ENCODE peak calls at places on chromosomes 5 and 9, in seven cellular contexts. R is psoas muscle, F is lung, P is heart left ventricle, N is uterus, L is right atrium auricular region, W is right cardiac atrium. D is an unnamed sample.

GRCh38 chr9:70080481-70081119 is 37.0 kb downstream of the MAMDC2 start:
- DNase-seq in R (no peak), F (no peak), P (no peak), N (no peak), L (peak; percentile 81), W (peak; percentile 74), D (peak; percentile 23)

GRCh38 chr9:35954942-35955546 is 2.9 kb downstream of the OR2S2 start:
- DNase-seq in R (no peak), F (peak; percentile 65), P (no peak), N (peak; percentile 65), L (no peak), W (peak; percentile 47), D (peak; percentile 42)

GRCh38 chr5:144187699-144188294 is 17.1 kb downstream of the KCTD16 start:
- DNase-seq in R (peak; percentile 52), F (peak; percentile 63), P (peak; percentile 62), N (peak; percentile 22), L (no peak), W (peak; percentile 73), D (no peak)

GRCh38 chr5:136020383-136021015 is 8.3 kb upstream of the TGFBI start:
- DNase-seq in R (no peak), F (no peak), P (no peak), N (peak; percentile 73), L (no peak), W (no peak), D (no peak)

GRCh38 chr5:60852940-60853339 is 8.9 kb upstream of the ELOVL7 start:
- DNase-seq in R (no peak), F (no peak), P (no peak), N (no peak), L (no peak), W (no peak), D (no peak)

GRCh38 chr5:159442210-159442850 is 112.0 kb upstream of the IL12B start:
- DNase-seq in R (no peak), F (no peak), P (no peak), N (no peak), L (no peak), W (peak; percentile 69), D (no peak)

GRCh38 chr5:142587354-142587965 is 98.4 kb downstream of the FGF1 start:
- DNase-seq in R (no peak), F (no peak), P (no peak), N (no peak), L (no peak), W (no peak), D (no peak)

GRCh38 chr9:87109182-87109581 is 161.9 kb upstream of the GAS1 start:
- DNase-seq in R (no peak), F (no peak), P (no peak), N (no peak), L (no peak), W (no peak), D (no peak)

GRCh38 chr5:175749591-175749990 is 91.7 kb downstream of the HRH2 start:
- DNase-seq in R (no peak), F (no peak), P (no peak), N (no peak), L (no peak), W (no peak), D (no peak)

GRCh38 chr9:129235931-129236331 is 57.9 kb upstream of the IER5L start:
- DNase-seq in R (peak; percentile 32), F (no peak), P (peak; percentile 44), N (no peak), L (no peak), W (no peak), D (no peak)

GRCh38 chr5:17037751-17038150 is 101.7 kb upstream of the MYO10 start:
- DNase-seq in R (no peak), F (no peak), P (no peak), N (no peak), L (no peak), W (no peak), D (no peak)

GRCh38 chr5:156505101-156505500 is 178.1 kb downstream of the SGCD start:
- DNase-seq in R (no peak), F (no peak), P (no peak), N (no peak), L (no peak), W (no peak), D (no peak)

GRCh38 chr9:93636172-93636661 is 59.8 kb downstream of the PHF2 start:
- DNase-seq in R (no peak), F (no peak), P (peak; percentile 26), N (no peak), L (no peak), W (peak; percentile 47), D (no peak)

GRCh38 chr5:87765009-87765408 is 352.3 kb upstream of the CCNH start:
- DNase-seq in R (no peak), F (no peak), P (peak; percentile 30), N (no peak), L (no peak), W (no peak), D (no peak)

GRCh38 chr5:126450388-126450787 is 27.2 kb downstream of the GRAMD2B start:
- DNase-seq in R (no peak), F (no peak), P (no peak), N (no peak), L (no peak), W (no peak), D (no peak)

GRCh38 chr5:140883927-140884697 is 2.2 kb downstream of the PCDHA13 start:
- DNase-seq in R (no peak), F (no peak), P (peak; percentile 51), N (no peak), L (no peak), W (peak; percentile 24), D (no peak)

GRCh38 chr5:45512521-45512920 is 183.7 kb downstream of the HCN1 start:
- DNase-seq in R (no peak), F (no peak), P (no peak), N (no peak), L (no peak), W (no peak), D (no peak)

GRCh38 chr9:89807682-89808075 is 202.9 kb downstream of the GADD45G start:
- DNase-seq in R (no peak), F (no peak), P (no peak), N (peak; percentile 2), L (peak; percentile 38), W (no peak), D (no peak)

GRCh38 chr5:17219006-17219422 is 1.6 kb downstream of the BASP1 start:
- DNase-seq in R (no peak), F (no peak), P (no peak), N (peak; percentile 19), L (no peak), W (peak; percentile 49), D (no peak)

GRCh38 chr9:24333629-24334028 is 212.1 kb downstream of the IZUMO3 start:
- DNase-seq in R (no peak), F (no peak), P (no peak), N (no peak), L (no peak), W (no peak), D (no peak)

DNA sequence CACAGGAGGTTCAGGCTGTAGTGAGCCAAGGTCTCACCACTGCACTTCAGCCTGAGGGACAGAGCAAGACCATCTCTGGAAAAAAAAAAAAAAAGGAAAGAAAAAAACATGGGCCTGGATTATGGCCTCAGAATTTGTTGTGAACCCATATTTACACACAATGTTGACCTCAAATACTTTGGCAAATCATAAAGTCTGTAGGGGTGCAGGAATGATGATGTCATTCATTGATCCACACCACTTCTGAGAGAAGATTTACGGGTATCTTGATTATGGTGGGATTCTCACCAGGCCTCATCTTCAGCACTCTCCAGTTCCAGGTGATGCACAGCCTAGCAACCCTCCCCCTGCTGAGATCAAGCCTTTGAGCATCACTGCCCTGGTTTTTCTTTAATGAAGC is 156.9 kb downstream of the CDH6 start:
- DNase-seq in R (no peak), F (no peak), P (no peak), N (no peak), L (no peak), W (no peak), D (no peak)
- H3K4me1 ChIP-seq in R (no peaks in the 10 kb centered on the region), F (no peaks in the 10 kb centered on the region), P (no peaks in the 10 kb centered on the region), N (no peaks in the 10 kb centered on the region), L (no peaks in the 10 kb centered on the region), W (no peaks in the 10 kb centered on the region), D (no peaks in the 10 kb centered on the region)

GRCh38 chr5:95332179-95332578 is 47.3 kb upstream of the MCTP1 start:
- DNase-seq in R (no peak), F (no peak), P (no peak), N (no peak), L (no peak), W (no peak), D (no peak)
- H3K4me3 ChIP-seq in R (no peak overlapping the region), F (no peak overlapping the region), P (no peak overlapping the region), N (no peak overlapping the region), L (no peak overlapping the region), W (no peak overlapping the region), D (no peak overlapping the region)

DNA sequence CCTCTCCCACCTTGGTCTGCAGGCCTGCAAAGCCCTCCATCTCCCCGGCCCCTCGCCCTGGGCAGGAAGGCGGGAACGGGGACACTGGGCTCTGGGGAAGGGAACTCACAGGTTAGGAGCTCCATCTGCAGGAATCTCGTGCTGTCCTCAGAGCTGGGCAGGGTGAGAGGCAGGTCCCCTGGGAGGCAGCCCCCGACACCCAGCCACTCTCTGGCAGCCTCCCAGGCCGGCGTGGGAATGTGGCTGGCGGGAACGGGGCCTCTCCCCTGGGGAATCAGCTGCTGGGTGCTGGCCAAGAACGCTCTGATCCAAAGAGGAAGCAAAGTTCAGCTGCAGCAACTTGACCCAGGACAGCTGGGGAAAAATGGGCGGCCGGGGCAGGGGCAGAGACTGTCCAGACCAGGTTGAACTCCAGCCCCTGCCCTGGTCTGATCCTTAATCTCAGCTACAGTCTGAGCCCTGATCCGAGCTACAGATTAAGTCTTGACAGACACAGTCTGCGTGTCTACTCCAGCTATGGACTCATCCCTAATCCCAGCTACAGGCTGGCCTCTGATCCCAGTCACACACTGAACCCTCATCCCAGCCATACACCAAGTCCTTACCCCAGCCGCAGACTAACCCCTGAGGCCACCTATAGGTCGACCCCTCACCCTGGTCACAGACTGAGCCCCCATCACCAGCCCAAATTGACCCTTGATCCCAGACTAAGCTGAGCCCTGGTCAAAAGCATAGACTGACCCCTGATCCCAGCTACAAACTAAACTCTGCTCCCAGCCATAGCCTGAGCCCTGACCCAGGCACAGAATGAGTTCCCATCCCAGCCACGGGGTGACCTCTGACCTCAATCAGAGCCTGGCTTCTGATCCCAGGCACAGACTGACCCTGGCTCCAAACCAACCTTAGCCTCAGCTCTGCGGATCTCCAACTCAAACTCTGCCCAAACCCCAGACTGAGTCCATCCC is 37.3 kb upstream of the EGFL7 start:
- DNase-seq in R (peak; percentile 89), F (peak; percentile 78), P (peak; percentile 93), N (peak; percentile 70), L (peak; percentile 82), W (peak; percentile 94), D (peak; percentile 61)
- H3K4me1 ChIP-seq in R (peaks cover 21% of the 10 kb centered on the region), F (peaks cover 29% of the 10 kb centered on the region), P (peaks cover 42% of the 10 kb centered on the region), N (peaks cover 6% of the 10 kb centered on the region), L (no peaks in the 10 kb centered on the region), W (no peaks in the 10 kb centered on the region), D (peaks cover 17% of the 10 kb centered on the region)

DNA sequence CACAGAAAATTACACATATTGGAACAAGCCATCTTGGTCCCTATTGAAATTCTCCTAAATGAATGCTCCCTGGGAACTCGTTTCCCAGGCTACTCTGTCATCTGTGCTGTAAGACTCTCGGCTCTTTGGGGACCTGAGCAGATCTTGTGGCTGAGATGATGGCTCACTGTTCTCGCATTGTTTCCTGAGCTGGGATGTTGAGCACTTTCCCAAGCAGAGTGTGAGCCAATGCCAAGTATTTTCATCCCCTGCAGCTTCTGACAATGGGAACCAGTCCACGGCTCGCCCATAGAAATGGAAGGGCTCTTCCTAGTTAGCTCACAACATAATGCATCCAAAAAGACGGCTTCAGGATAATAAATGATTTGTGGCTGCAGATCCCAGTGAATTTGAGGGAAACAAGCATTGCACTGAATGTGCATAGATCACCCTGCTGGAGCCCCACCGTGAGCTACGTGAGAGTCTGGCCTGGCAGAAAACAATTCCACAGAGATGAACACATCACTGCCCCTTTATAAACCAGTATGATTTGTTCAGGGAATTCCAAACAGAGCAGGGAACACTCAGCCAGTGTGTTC is 230.3 kb downstream of the IRX1 start:
- DNase-seq in R (no peak), F (no peak), P (no peak), N (no peak), L (no peak), W (no peak), D (no peak)
- H3K4me3 ChIP-seq in R (no peak overlapping the region), F (no peak overlapping the region), P (no peak overlapping the region), N (no peak overlapping the region), L (no peak overlapping the region), W (no peak overlapping the region), D (no peak overlapping the region)